ENCODE peak calls at places on chromosomes 5 and 9, in five cellular contexts. W is left ventricle myocardium inferior, U is tibial nerve, Z is heart left ventricle, G is esophagus muscularis mucosa. P is an unnamed sample.

GRCh38 chr9:33458444-33458843 is 11.1 kb upstream of the AQP3 start:
- DNase-seq in W (no peak), U (no peak), Z (no peak), G (no peak), P (no peak)

GRCh38 chr5:158133369-158133768 is 274.4 kb upstream of the CLINT1 start:
- DNase-seq in W (no peak), U (no peak), Z (no peak), G (no peak), P (no peak)

GRCh38 chr9:113375057-113376023 is 1.4 kb downstream of the HDHD3 start:
- DNase-seq in W (no peak), U (no peak), Z (no peak), G (no peak), P (no peak)

GRCh38 chr5:83474170-83474796 is 2.7 kb downstream of the VCAN start:
- DNase-seq in W (peak; percentile 84), U (peak; percentile 73), Z (peak; percentile 80), G (peak; percentile 95), P (peak; percentile 90)

GRCh38 chr5:1387059-1387755 is 42.3 kb upstream of the CLPTM1L start:
- DNase-seq in W (no peak), U (no peak), Z (no peak), G (no peak), P (peak; percentile 51)

GRCh38 chr5:94524841-94525697 is 93.3 kb downstream of the KIAA0825 start:
- DNase-seq in W (no peak), U (no peak), Z (no peak), G (no peak), P (no peak)

GRCh38 chr5:138903113-138903789 is 28.1 kb upstream of the LRRTM2 start:
- DNase-seq in W (no peak), U (no peak), Z (no peak), G (no peak), P (no peak)

GRCh38 chr9:22005083-22005699 is 3.9 kb downstream of the CDKN2B start:
- DNase-seq in W (no peak), U (no peak), Z (no peak), G (no peak), P (no peak)

GRCh38 chr5:58057324-58057723 is 402.6 kb downstream of the PLK2 start:
- DNase-seq in W (no peak), U (no peak), Z (no peak), G (no peak), P (no peak)

DNA sequence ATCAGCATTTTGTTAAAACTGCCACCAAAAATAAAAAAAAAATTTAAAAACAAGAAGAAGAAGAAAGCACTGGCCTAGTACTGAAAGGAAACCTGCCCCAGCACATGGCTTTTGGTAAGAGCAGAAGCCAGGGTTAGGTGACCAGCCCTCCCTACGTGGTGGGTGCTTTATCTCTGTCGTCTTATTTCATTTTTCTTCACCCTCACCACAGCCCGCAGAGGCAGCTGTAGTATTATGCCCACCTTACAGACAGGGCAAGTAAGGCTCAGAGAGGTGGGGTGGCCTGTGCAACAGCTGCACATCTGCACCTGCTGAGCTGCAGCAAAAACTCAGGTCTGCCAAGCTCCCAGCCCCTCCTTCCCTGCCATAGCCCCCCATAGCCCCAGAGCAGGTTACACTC is 140.8 kb upstream of the LMX1B start:
- DNase-seq in W (no peak), U (no peak), Z (no peak), G (no peak), P (no peak)
- H3K27me3 ChIP-seq in W (no peaks in the 10 kb centered on the region), U (no peaks in the 10 kb centered on the region), Z (no peaks in the 10 kb centered on the region), G (no peaks in the 10 kb centered on the region), P (no peaks in the 10 kb centered on the region)

DNA sequence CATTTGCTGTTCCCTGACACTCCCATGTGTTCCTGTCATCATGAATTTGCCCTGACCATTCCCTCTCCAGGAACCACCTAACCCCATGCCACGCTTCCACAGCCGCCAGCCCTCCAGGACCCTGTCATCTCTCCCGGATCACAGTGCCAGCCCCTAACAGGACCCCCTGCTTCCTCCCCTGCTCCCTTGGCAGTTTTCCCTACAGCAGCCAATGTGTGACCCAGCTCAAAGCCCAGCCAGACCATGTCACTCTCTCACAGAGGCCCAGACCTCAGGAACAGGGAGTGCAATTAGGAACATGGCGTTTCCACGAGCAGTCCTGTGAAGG is 8.1 kb downstream of the FOXE1 start:
- DNase-seq in W (no peak), U (no peak), Z (no peak), G (no peak), P (no peak)
- H3K27me3 ChIP-seq in W (peaks cover 98% of the 10 kb centered on the region), U (peaks cover 51% of the 10 kb centered on the region), Z (peaks cover 43% of the 10 kb centered on the region), G (peaks cover 32% of the 10 kb centered on the region), P (peaks cover 23% of the 10 kb centered on the region)

GRCh38 chr9:97741947-97742346 is 44.8 kb upstream of the XPA start:
- DNase-seq in W (no peak), U (no peak), Z (no peak), G (no peak), P (no peak)
- H3K27me3 ChIP-seq in W (peaks cover 46% of the 10 kb centered on the region), U (peaks cover 30% of the 10 kb centered on the region), Z (peaks cover 12% of the 10 kb centered on the region), G (no peaks in the 10 kb centered on the region), P (peaks cover 30% of the 10 kb centered on the region)

GRCh38 chr9:130662099-130662926 is 2.1 kb upstream of the PRDM12 start:
- DNase-seq in W (no peak), U (no peak), Z (no peak), G (no peak), P (no peak)
- H3K27me3 ChIP-seq in W (peaks cover 100% of the 10 kb centered on the region), U (peaks cover 100% of the 10 kb centered on the region), Z (peaks cover 95% of the 10 kb centered on the region), G (peaks cover 100% of the 10 kb centered on the region), P (peaks cover 97% of the 10 kb centered on the region)

GRCh38 chr9:133294257-133294656 is 19.3 kb upstream of the ABO start:
- DNase-seq in W (no peak), U (no peak), Z (no peak), G (no peak), P (no peak)
- H3K27me3 ChIP-seq in W (peaks cover 71% of the 10 kb centered on the region), U (peaks cover 3% of the 10 kb centered on the region), Z (no peaks in the 10 kb centered on the region), G (no peaks in the 10 kb centered on the region), P (peaks cover 59% of the 10 kb centered on the region)